ENCODE peak calls at places on chromosomes 1 and 21, in six cellular contexts. R, W, E, T, U and H are unnamed samples.

GRCh38 chr1:242055921-242056320 is 57.0 kb upstream of the MAP1LC3C start:
- DNase-seq in E (no peak), W (no peak), R (no peak), T (no peak), U (no peak), H (no peak)

GRCh38 chr1:3712573-3713535 is 39.4 kb upstream of the CCDC27 start:
- DNase-seq in W (no peak), T (peak; percentile 39), U (no peak), R (no peak), E (peak; percentile 5), H (no peak)

GRCh38 chr1:46171351-46171750 is 3.5 kb upstream of the TSPAN1 start:
- DNase-seq in E (no peak), T (peak; percentile 76), R (no peak), U (peak; percentile 28), W (no peak), H (no peak)

GRCh38 chr1:180283098-180283497 is 53.0 kb downstream of the LHX4 start:
- DNase-seq in U (no peak), W (no peak), T (no peak), E (no peak), R (no peak), H (no peak)

GRCh38 chr1:21149430-21149861 is 27.3 kb downstream of the EIF4G3 start:
- DNase-seq in R (peak; percentile 46), E (peak; percentile 67), W (peak; percentile 40), U (no peak), T (no peak), H (peak; percentile 77)

GRCh38 chr1:16396591-16396990 is 29.5 kb downstream of the SZRD1 start:
- DNase-seq in U (peak; percentile 64), W (no peak), R (peak; percentile 84), E (peak; percentile 88), T (no peak), H (peak; percentile 64)

GRCh38 chr1:229862017-229862774 is 204.8 kb upstream of the GALNT2 start:
- DNase-seq in R (peak; percentile 20), E (peak; percentile 11), T (no peak), W (no peak), U (no peak), H (no peak)

GRCh38 chr21:46129846-46130651 is 25.3 kb downstream of the FTCD start:
- DNase-seq in R (no peak), U (peak; percentile 15), W (no peak), T (no peak), E (no peak), H (no peak)

GRCh38 chr1:182315157-182315556 is 76.4 kb downstream of the GLUL start:
- DNase-seq in R (no peak), U (no peak), T (no peak), E (no peak), W (peak; percentile 65), H (no peak)

GRCh38 chr1:182317489-182318180 is 74.0 kb downstream of the GLUL start:
- DNase-seq in U (no peak), W (peak; percentile 13), T (no peak), R (no peak), E (no peak), H (no peak)
- H3K4me3 ChIP-seq in U (no peak overlapping the region), W (no peak overlapping the region), T (no peak overlapping the region), R (no peak overlapping the region), E (no peak overlapping the region), H (no peak overlapping the region)

GRCh38 chr1:160581970-160582369 is 2.7 kb upstream of the CD84 start:
- DNase-seq in U (no peak), E (no peak), W (no peak), R (no peak), T (no peak), H (no peak)
- H3K27ac ChIP-seq in U (no peak overlapping the region), E (no peak overlapping the region), W (peak overlapping the region; percentile 58), R (no peak overlapping the region), T (no peak overlapping the region), H (no peak overlapping the region)

DNA sequence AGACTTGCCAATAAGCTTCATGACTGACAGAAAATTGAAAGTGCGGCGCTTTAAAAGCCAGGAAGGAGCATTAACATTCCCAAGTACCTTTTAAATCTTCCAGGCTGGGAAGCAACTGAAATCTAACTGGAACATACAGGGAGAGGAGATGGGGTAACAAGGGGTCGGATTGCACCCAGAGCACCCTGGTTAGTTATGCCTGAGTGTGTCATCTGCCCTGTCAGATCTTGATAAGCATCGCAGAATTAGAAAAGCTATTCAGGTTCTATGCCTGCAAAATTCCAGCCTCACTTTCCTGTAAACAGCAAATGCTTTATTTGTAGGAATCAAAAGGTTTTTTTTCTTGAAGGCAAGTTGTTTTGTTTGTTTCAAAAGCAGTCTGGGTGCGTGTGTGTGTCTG is 58.5 kb downstream of the SERBP1 start:
- DNase-seq in T (no peak), U (no peak), E (peak; percentile 22), R (peak; percentile 2), W (no peak), H (peak; percentile 52)
- TF ChIP-seq CTCF in T (no peak), U (no peak), E (no peak), R (no peak), W (no peak), H (no peak)

GRCh38 chr1:248873409-248873992 is 14.6 kb upstream of the ZNF692 start:
- DNase-seq in U (peak; percentile 92), W (peak; percentile 96), E (peak; percentile 97), R (peak; percentile 97), T (peak; percentile 95), H (peak; percentile 96)

GRCh38 chr1:248873993-248874671 is 15.2 kb upstream of the ZNF692 start:
- DNase-seq in T (peak; percentile 73), R (peak; percentile 96), U (peak; percentile 75), E (no peak), W (peak; percentile 86), H (peak; percentile 81)

GRCh38 chr1:248872752-248873408 is 14.0 kb upstream of the ZNF692 start:
- DNase-seq in R (peak; percentile 65), T (peak; percentile 46), U (peak; percentile 60), W (peak; percentile 66), E (peak; percentile 71), H (peak; percentile 66)

DNA sequence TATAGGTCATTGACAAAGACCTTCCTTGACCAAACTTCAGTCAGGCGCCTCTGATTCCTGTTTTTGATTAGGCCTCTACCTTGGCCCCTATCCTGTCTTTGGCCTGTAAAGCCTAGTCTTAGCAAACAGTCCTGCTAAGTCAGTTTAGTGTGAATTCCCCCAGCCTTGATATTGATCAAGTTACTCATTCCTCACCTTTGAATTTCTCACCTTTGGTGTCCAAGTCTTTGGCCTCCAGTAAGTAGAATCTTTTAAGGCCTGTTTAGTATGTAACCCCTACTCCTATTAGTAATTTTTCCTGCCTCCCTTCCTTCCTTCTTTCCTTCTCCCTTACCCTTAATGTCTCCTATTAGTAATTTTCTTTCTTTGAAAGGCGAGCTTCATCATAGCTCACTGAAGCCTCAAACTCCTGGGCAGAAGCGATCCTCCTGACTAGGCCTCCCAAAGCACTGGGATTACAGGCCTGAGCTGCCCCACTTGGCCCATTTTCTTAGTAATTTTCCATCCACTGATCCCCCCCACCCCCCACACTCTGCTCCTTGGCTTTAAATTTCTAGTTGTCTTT is 13.0 kb upstream of the ZNF692 start:
- DNase-seq in U (no peak), W (no peak), R (no peak), E (no peak), T (no peak), H (no peak)
- H3K4me3 ChIP-seq in U (peak overlapping the region; percentile 78), W (no peak overlapping the region), R (peak overlapping the region; percentile 48), E (peak overlapping the region; percentile 44), T (no peak overlapping the region), H (no peak overlapping the region)

DNA sequence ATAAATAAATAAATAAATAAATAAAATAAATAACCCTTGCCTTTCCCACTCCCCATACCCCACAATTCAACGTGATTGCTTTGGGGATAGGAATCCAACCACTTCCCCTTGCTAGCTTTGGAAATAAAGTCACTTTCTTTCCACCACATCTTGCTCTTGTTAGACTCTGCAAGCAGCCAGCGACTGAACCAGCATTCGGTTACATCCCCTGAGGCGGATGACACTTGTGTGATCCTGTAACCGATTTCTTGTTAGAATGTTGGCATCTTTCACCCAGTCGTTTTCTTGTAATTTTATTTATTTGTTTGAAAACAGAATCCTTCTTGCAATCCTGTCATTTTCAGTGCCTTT is 1.6 kb upstream of the IFNGR2 start:
- DNase-seq in R (no peak), E (no peak), W (no peak), U (no peak), T (no peak), H (no peak)
- H3K27ac ChIP-seq in R (no peak overlapping the region), E (no peak overlapping the region), W (peak overlapping the region; percentile 94), U (no peak overlapping the region), T (peak overlapping the region; percentile 88), H (no peak overlapping the region)

DNA sequence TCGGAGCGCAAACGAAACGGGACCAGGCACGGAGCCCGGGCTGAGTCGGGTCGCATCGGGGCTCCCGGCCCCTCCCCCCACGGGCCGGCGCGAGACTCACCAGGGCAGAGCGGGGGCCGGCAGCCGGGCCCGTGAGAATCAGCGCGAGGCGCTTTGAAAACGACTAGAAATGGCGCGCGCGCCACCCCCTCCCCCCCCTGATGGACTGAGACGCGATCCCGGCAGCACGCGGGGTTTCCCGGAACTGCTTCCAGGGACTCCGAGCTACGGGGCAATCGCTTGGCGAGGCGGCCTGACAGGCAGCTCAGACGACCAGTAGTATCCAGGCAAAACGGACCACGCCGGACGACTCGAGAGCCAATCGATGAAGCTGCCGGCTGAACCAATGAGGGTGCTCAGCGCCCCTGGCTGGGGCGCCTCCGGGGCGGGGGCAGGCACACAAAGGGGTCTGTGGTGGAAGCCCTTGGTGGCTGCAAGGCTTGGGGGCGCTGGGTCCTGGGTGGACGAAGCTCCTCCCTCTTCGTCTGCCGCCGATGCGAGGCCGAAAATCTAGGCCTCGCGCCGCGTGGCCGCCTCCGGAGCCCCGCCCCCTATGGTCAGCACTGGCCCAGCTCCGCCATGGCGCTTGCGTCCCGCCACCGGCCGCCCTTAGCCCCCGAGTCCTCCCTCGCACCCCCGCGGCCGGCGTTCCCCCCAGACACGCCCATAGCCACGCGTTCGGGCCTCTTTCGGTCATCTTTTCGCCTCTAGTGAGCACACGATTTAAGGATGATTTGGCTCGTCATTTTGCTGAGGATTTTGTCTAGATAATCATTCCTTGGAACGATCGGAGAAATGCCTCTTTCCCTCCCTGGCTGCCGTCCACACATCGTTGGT is at the start of gene HNRNPR:
- DNase-seq in U (peak; percentile 100), T (peak; percentile 100), E (peak; percentile 100), W (peak; percentile 99), R (peak; percentile 100), H (peak; percentile 100)
- TF ChIP-seq CTCF in U (peak; percentile 9), T (no peak), E (no peak), W (no peak), R (no peak), H (no peak)

GRCh38 chr1:109689844-109690405 is 2.3 kb downstream of the GSTM1 start:
- DNase-seq in T (no peak), W (no peak), U (no peak), E (no peak), R (no peak), H (no peak)

GRCh38 chr1:109691762-109692161 is 4.1 kb downstream of the GSTM1 start:
- DNase-seq in T (peak; percentile 51), R (no peak), U (no peak), E (no peak), W (no peak), H (no peak)

DNA sequence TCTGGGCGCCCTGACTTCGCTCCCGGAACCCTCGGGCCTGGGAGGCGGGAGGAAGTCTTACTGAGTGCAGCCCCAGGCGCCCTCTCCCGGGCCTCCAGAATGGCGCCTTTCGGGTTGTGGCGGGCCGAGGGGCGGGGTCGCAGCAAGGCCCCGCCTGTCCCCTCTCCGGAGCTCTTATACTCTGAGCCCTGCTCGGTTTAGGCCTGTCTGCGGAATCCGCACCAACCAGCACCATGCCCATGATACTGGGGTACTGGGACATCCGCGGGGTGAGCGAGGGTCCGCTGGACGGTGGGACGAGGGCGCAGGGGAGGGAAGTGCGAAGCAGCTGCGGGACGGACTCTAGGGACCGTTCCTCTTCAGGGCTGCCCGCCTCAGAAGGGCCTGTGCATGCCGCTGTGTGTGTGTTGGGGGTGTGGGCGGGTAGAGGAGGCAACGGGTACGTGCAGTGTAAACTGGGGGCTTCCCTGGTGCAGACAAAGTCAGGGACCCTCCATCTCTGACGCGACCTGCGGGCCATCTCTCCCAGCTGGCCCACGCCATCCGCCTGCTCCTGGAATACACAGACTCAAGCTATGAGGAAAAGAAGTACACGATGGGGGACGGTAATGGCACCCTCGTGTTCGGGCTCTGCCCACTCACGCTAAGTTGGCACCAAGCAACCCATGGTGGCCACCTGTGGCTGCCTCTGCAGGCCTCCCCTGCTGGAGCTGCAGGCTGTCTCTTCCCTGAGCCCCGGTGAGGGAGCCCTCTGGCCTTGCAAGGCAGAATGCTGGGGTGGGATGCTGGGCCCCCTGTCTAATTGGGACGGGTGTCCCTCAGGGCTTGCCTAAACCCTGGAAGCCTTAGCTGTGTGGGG is at the start of gene GSTM1:
- DNase-seq in W (peak; percentile 83), T (peak; percentile 91), U (no peak), R (peak; percentile 78), E (peak; percentile 82), H (peak; percentile 43)
- H3K4me3 ChIP-seq in W (no peak within 1 kb of the TSS), T (peak within 1 kb of the TSS; percentile 54), U (peak within 1 kb of the TSS; percentile 67), R (peak within 1 kb of the TSS; percentile 53), E (no peak within 1 kb of the TSS), H (peak within 1 kb of the TSS; percentile 60)